ENCODE peak calls at places on chromosomes 7 and 10, in four cellular contexts. M is CD4-positive, alpha-beta T cell; I is endothelial cell of umbilical vein; Z is psoas muscle. X is an unnamed sample.

GRCh38 chr7:35705932-35706461 is 11.1 kb upstream of the HERPUD2 start:
- DNase-seq in M (no peak), I (no peak), Z (no peak), X (peak; percentile 59)

GRCh38 chr10:119153041-119153440 is 12.5 kb downstream of the SFXN4 start:
- DNase-seq in M (no peak), I (no peak), Z (no peak), X (no peak)

GRCh38 chr10:31929986-31930675 is 1.5 kb upstream of the ARHGAP12 start:
- DNase-seq in M (no peak), I (peak; percentile 55), Z (no peak), X (peak; percentile 26)

GRCh38 chr7:87599336-87599735 is 1.3 kb downstream of the ABCB1 start:
- DNase-seq in M (peak; percentile 32), I (no peak), Z (no peak), X (no peak)

GRCh38 chr10:77763453-77764430 is 126.1 kb upstream of the KCNMA1 start:
- DNase-seq in M (no peak), I (no peak), Z (no peak), X (no peak)

GRCh38 chr10:75035975-75036708 is 75.3 kb upstream of the SAMD8 start:
- DNase-seq in M (no peak), I (no peak), Z (no peak), X (no peak)

GRCh38 chr10:11178606-11179221 is 161.0 kb downstream of the CELF2 start:
- DNase-seq in M (peak; percentile 79), I (peak; percentile 49), Z (no peak), X (no peak)

GRCh38 chr7:105849122-105849855 is 27.1 kb downstream of the ATXN7L1 start:
- DNase-seq in M (peak; percentile 64), I (peak; percentile 58), Z (no peak), X (no peak)

GRCh38 chr10:88974446-88975376 is 15.9 kb upstream of the FAS start:
- DNase-seq in M (no peak), I (peak; percentile 67), Z (no peak), X (no peak)

GRCh38 chr10:119333146-119333792 is 125.9 kb downstream of the GRK5 start:
- DNase-seq in M (peak; percentile 20), I (peak; percentile 20), Z (no peak), X (peak; percentile 40)

GRCh38 chr7:2224934-2225333 is 7.8 kb downstream of the MAD1L1 start:
- DNase-seq in M (no peak), I (no peak), Z (no peak), X (no peak)

GRCh38 chr10:47207280-47207613 is 92.8 kb upstream of the GDF10 start:
- DNase-seq in M (no peak), I (no peak), Z (no peak), X (no peak)

GRCh38 chr7:158536871-158537865 is 50.5 kb downstream of the PTPRN2 start:
- DNase-seq in M (no peak), I (no peak), Z (no peak), X (no peak)

GRCh38 chr7:64685741-64686140 is 19.8 kb downstream of the ZNF107 start:
- DNase-seq in M (no peak), I (no peak), Z (no peak), X (no peak)

GRCh38 chr10:108582387-108582786 is 1340.9 kb downstream of the XPNPEP1 start:
- DNase-seq in M (no peak), I (no peak), Z (no peak), X (peak; percentile 27)

GRCh38 chr7:75866497-75867389 is 12.1 kb upstream of the RHBDD2 start:
- DNase-seq in M (peak; percentile 38), I (peak; percentile 66), Z (no peak), X (peak; percentile 56)

GRCh38 chr7:130844811-130845580 is 111.0 kb upstream of the KLF14 start:
- DNase-seq in M (no peak), I (no peak), Z (peak; percentile 58), X (no peak)

GRCh38 chr7:32191296-32191695 is 121.1 kb upstream of the PDE1C start:
- DNase-seq in M (no peak), I (no peak), Z (no peak), X (no peak)

GRCh38 chr10:49076741-49077521 is 38.4 kb downstream of the VSTM4 start:
- DNase-seq in M (no peak), I (no peak), Z (no peak), X (no peak)

GRCh38 chr7:13981070-13981469 is 8.4 kb downstream of the ETV1 start:
- DNase-seq in M (no peak), I (peak; percentile 90), Z (no peak), X (peak; percentile 94)

GRCh38 chr7:130494480-130494879 is 2.6 kb downstream of the MEST start:
- DNase-seq in M (no peak), I (peak; percentile 34), Z (no peak), X (no peak)

GRCh38 chr7:417973-418601 is 101.6 kb downstream of the PDGFA start:
- DNase-seq in M (no peak), I (no peak), Z (no peak), X (no peak)

GRCh38 chr10:97882142-97883091 is 32.8 kb downstream of the GOLGA7B start:
- DNase-seq in M (no peak), I (peak; percentile 83), Z (no peak), X (no peak)

GRCh38 chr10:3407208-3407607 is 234.6 kb upstream of the PITRM1 start:
- DNase-seq in M (no peak), I (no peak), Z (no peak), X (no peak)

GRCh38 chr10:19097151-19097550 is 48.5 kb downstream of the MALRD1 start:
- DNase-seq in M (no peak), I (no peak), Z (no peak), X (peak; percentile 65)

GRCh38 chr10:88693392-88694020 is 12.5 kb upstream of the LIPK start:
- DNase-seq in M (no peak), I (peak; percentile 30), Z (no peak), X (peak; percentile 20)

GRCh38 chr10:90197766-90198165 is 496.4 kb downstream of the KIF20B start:
- DNase-seq in M (no peak), I (peak; percentile 28), Z (no peak), X (no peak)

GRCh38 chr10:19922236-19922963 is 106.2 kb downstream of the PLXDC2 start:
- DNase-seq in M (no peak), I (peak; percentile 76), Z (no peak), X (peak; percentile 58)

GRCh38 chr7:4550117-4550516 is 132.0 kb upstream of the FOXK1 start:
- DNase-seq in M (no peak), I (no peak), Z (no peak), X (no peak)

GRCh38 chr10:91683976-91684375 is 51.1 kb upstream of the PPP1R3C start:
- DNase-seq in M (no peak), I (no peak), Z (no peak), X (no peak)

GRCh38 chr7:124124201-124124600 is 91.3 kb upstream of the TMEM229A start:
- DNase-seq in M (no peak), I (peak; percentile 55), Z (no peak), X (no peak)

GRCh38 chr7:371119-371778 is 81.3 kb downstream of the FOXL3 start:
- DNase-seq in M (no peak), I (no peak), Z (no peak), X (peak; percentile 38)

GRCh38 chr10:50936335-50936734 is 50.9 kb upstream of the A1CF start:
- DNase-seq in M (no peak), I (no peak), Z (no peak), X (no peak)

GRCh38 chr10:50941629-50942028 is 56.2 kb upstream of the A1CF start:
- DNase-seq in M (no peak), I (no peak), Z (no peak), X (no peak)

GRCh38 chr10:50932113-50932512 is 46.7 kb upstream of the A1CF start:
- DNase-seq in M (no peak), I (no peak), Z (no peak), X (no peak)

DNA sequence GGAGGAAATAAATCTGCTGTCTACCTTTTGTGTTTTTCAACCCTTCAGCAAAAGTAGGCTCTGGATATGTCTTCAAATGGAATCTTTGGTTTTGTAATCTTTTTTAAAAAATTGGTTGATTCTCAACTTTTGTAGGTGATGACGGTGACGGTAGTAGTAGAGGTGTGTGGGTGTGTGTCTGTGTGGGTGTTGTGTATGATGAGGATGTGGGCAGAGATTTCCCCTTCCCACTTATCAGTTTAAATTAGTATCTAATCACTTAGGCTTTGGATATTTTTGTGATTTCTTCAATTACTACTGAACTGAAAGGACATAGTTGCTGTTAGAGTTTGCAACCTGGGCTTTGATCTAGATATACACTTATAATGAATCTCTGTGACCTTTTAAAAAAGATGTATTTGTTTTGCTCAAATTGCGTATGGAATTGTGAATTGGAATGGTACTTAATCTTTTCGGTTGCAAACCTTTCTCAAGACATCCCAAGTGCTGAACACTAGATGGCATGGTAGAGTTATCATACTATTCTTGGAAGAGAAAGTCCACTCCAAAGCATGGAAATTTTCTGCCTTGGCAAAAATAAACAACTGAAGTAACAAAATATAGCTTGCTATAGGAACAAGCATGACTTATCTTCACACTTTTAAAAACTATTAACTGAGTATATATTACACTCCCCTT is 51.9 kb upstream of the A1CF start:
- DNase-seq in M (no peak), I (peak; percentile 43), Z (no peak), X (peak; percentile 51)
- TF ChIP-seq CTCF in M (peak; percentile 19), I (peak; percentile 21), Z (peak; percentile 53), X (peak; percentile 60)

GRCh38 chr7:142385528-142386340 is 127.9 kb upstream of the PRSS58 start:
- DNase-seq in M (no peak), I (peak; percentile 58), Z (no peak), X (peak; percentile 78)
- H3K27ac ChIP-seq in M (no peak overlapping the region), I (no peak overlapping the region), Z (no peak overlapping the region), X (no peak overlapping the region)

DNA sequence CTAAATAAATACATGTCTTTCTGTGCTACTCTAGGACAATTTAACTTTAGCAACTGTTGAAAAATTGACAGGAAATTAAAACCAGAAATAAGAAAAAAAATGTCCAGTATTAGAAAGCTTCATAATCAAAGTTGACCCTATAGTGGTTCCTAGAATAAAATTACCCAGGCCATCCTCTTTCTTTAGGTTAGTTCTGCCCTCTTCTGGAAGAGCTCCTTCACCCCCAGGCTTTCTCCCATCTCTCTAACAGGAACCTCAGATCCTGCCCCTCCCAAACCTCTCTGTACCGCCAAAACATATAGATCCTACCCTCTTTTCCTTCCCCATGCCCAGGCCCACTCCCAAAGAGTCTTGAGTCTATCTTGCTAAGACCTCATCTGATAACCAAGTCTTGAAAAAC is 159.4 kb upstream of the CDK1 start:
- DNase-seq in M (no peak), I (no peak), Z (no peak), X (peak; percentile 3)
- TF ChIP-seq CTCF in M (no peak), I (no peak), Z (peak; percentile 20), X (peak; percentile 20)

GRCh38 chr7:135372222-135372621 is 137.7 kb downstream of the CNOT4 start:
- DNase-seq in M (no peak), I (no peak), Z (no peak), X (no peak)

GRCh38 chr7:135367114-135367513 is 133.5 kb downstream of the STRA8 start:
- DNase-seq in M (no peak), I (no peak), Z (no peak), X (no peak)

GRCh38 chr7:135368416-135369186 is 135.0 kb downstream of the STRA8 start:
- DNase-seq in M (no peak), I (no peak), Z (no peak), X (no peak)

GRCh38 chr7:135374736-135375135 is 135.2 kb downstream of the CNOT4 start:
- DNase-seq in M (no peak), I (no peak), Z (no peak), X (no peak)

DNA sequence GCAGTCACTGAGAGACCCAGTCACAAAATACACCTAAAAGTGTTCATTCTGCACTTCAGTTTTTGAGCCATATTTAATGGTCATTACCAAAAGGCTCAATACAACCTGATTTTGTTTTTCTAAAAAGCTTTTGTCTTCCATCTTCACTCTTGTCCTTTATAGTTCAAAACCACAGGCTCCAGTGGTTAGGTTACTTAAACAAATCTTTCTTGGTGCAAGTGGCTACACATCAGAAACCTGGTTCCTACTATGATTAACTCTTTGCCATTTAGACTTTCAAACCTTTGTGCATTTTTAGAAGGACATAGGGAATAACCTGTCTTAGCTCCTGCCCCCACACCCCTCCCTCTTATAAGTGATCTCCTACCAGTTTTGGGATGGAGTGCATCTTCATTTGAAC is 135.8 kb downstream of the STRA8 start:
- DNase-seq in M (no peak), I (no peak), Z (no peak), X (no peak)
- H3K27ac ChIP-seq in M (no peak overlapping the region), I (no peak overlapping the region), Z (no peak overlapping the region), X (no peak overlapping the region)

X was measured in A673.